ENCODE peak calls at places on chromosomes 16 and 17, in nine cellular contexts. S, A, I, O, Y, Z, V, C and X are unnamed samples.

GRCh38 chr17:83110755-83111154 is 31.3 kb downstream of the METRNL start:
- DNase-seq in S (no peak), A (no peak), I (no peak), O (no peak), Y (no peak), Z (no peak), V (no peak), C (no peak), X (no peak)

GRCh38 chr17:55314061-55314783 is 49.5 kb downstream of the HLF start:
- DNase-seq in S (no peak), A (no peak), I (no peak), O (no peak), Y (no peak), Z (no peak), V (no peak), C (no peak), X (no peak)

GRCh38 chr16:66844009-66844341 is 239 bp upstream of the CA7 start:
- DNase-seq in S (no peak), A (no peak), I (no peak), O (no peak), Y (no peak), Z (no peak), V (no peak), C (no peak), X (no peak)

GRCh38 chr17:44578947-44579346 is 21.7 kb downstream of the FZD2 start:
- DNase-seq in S (no peak), A (no peak), I (no peak), O (no peak), Y (no peak), Z (no peak), V (no peak), C (no peak), X (no peak)

GRCh38 chr17:45368661-45369060 is 51.8 kb upstream of the MAP3K14 start:
- DNase-seq in S (no peak), A (no peak), I (no peak), O (no peak), Y (no peak), Z (no peak), V (no peak), C (no peak), X (no peak)

GRCh38 chr16:64669573-64669972 is 452.3 kb downstream of the CDH11 start:
- DNase-seq in S (no peak), A (no peak), I (no peak), O (no peak), Y (no peak), Z (no peak), V (no peak), C (no peak), X (no peak)

GRCh38 chr17:6706499-6706898 is 6.7 kb downstream of the SLC13A5 start:
- DNase-seq in S (no peak), A (no peak), I (no peak), O (no peak), Y (no peak), Z (no peak), V (no peak), C (peak; percentile 46), X (no peak)

GRCh38 chr16:88083582-88083981 is 132.3 kb downstream of the BANP start:
- DNase-seq in S (no peak), A (no peak), I (no peak), O (no peak), Y (no peak), Z (no peak), V (no peak), C (no peak), X (no peak)

GRCh38 chr17:29664743-29665479 is 42.2 kb upstream of the CORO6 start:
- DNase-seq in S (no peak), A (no peak), I (no peak), O (no peak), Y (no peak), Z (peak; percentile 66), V (peak; percentile 36), C (no peak), X (no peak)

GRCh38 chr16:30187971-30188561 is 4.7 kb downstream of the CORO1A start:
- DNase-seq in S (no peak), A (peak; percentile 44), I (no peak), O (no peak), Y (no peak), Z (no peak), V (no peak), C (no peak), X (no peak)

GRCh38 chr17:66985338-66985737 is 20.8 kb downstream of the CACNG4 start:
- DNase-seq in S (no peak), A (no peak), I (no peak), O (no peak), Y (no peak), Z (no peak), V (peak; percentile 59), C (no peak), X (peak; percentile 20)

GRCh38 chr16:54266363-54266955 is 20.1 kb downstream of the IRX3 start:
- DNase-seq in S (no peak), A (peak; percentile 26), I (no peak), O (no peak), Y (no peak), Z (no peak), V (no peak), C (peak; percentile 1), X (no peak)